ENCODE peak calls at places on chromosomes 6 and 20, in eight cellular contexts. O is lung, E is GM23338, Z is Peyer's patch, L is upper lobe of left lung, S is PC-9, G is tibial artery, Y is breast epithelium. N is an unnamed sample.

GRCh38 chr6:39074486-39074885 is 25.9 kb downstream of the GLP1R start:
- DNase-seq in O (no peak), G (no peak), E (peak; percentile 25), Z (no peak), L (no peak), Y (no peak), S (no peak), N (no peak)

GRCh38 chr20:25056601-25057233 is 1.2 kb downstream of the ACSS1 start:
- DNase-seq in G (peak; percentile 20), Y (no peak), S (no peak), Z (no peak), L (peak; percentile 76), O (no peak), E (no peak), N (no peak)

GRCh38 chr6:153231048-153231635 is 100.1 kb upstream of the RGS17 start:
- DNase-seq in Y (no peak), G (no peak), O (peak; percentile 47), E (peak; percentile 85), L (no peak), S (no peak), Z (no peak), N (no peak)

GRCh38 chr6:17574871-17575560 is 25.1 kb upstream of the FAM8A1 start:
- DNase-seq in Z (no peak), S (no peak), L (no peak), G (no peak), E (no peak), Y (no peak), O (no peak), N (no peak)

GRCh38 chr6:28506807-28507475 is 8.7 kb downstream of the GPX6 start:
- DNase-seq in L (no peak), O (no peak), Z (no peak), E (peak; percentile 45), G (no peak), Y (no peak), S (no peak), N (no peak)

GRCh38 chr20:47318596-47319516 is 37.6 kb downstream of the ZMYND8 start:
- DNase-seq in E (peak; percentile 83), G (peak; percentile 89), Y (peak; percentile 75), O (peak; percentile 91), L (peak; percentile 72), S (peak; percentile 75), Z (peak; percentile 27), N (peak; percentile 75)

GRCh38 chr20:38550274-38550673 is 30.7 kb upstream of the ADIG start:
- DNase-seq in Y (no peak), G (no peak), O (no peak), E (peak; percentile 34), L (no peak), Z (no peak), S (no peak), N (no peak)

GRCh38 chr6:13248053-13248452 is 80.3 kb downstream of the TBC1D7 start:
- DNase-seq in Y (no peak), Z (no peak), S (no peak), L (no peak), E (peak; percentile 47), O (no peak), G (no peak), N (no peak)

GRCh38 chr6:151240861-151241642 is 1.3 kb downstream of the AKAP12 start:
- DNase-seq in L (peak; percentile 87), O (peak; percentile 41), S (peak; percentile 48), Z (no peak), G (peak; percentile 50), Y (no peak), E (peak; percentile 71), N (no peak)

GRCh38 chr20:34621383-34622367 is 55.2 kb downstream of the PIGU start:
- DNase-seq in E (no peak), S (peak; percentile 68), Z (no peak), Y (no peak), O (no peak), L (no peak), G (no peak), N (no peak)

GRCh38 chr20:1882026-1882425 is 13.2 kb upstream of the SIRPA start:
- DNase-seq in Z (no peak), S (no peak), L (no peak), G (no peak), Y (no peak), E (no peak), O (no peak), N (no peak)

GRCh38 chr6:33170176-33171095 is 21.8 kb downstream of the COL11A2 start:
- DNase-seq in Z (no peak), E (no peak), S (no peak), O (no peak), L (no peak), G (no peak), Y (peak; percentile 40), N (no peak)

GRCh38 chr20:51553897-51554504 is 11.5 kb upstream of the NFATC2 start:
- DNase-seq in O (no peak), G (no peak), Y (no peak), L (no peak), S (no peak), E (no peak), Z (no peak), N (no peak)

GRCh38 chr6:82783587-82784253 is 281.9 kb downstream of the UBE3D start:
- DNase-seq in Y (no peak), E (peak; percentile 73), L (no peak), S (no peak), O (no peak), G (no peak), Z (no peak), N (no peak)

GRCh38 chr20:23111944-23112342 is 25.8 kb upstream of the CD93 start:
- DNase-seq in L (no peak), Y (no peak), Z (no peak), S (no peak), G (no peak), E (no peak), O (no peak), N (no peak)

GRCh38 chr6:164130151-164130550 is 715.6 kb downstream of the QKI start:
- DNase-seq in G (no peak), Z (no peak), Y (no peak), S (no peak), E (no peak), O (no peak), L (no peak), N (no peak)

GRCh38 chr6:32444433-32444832 is 4.7 kb downstream of the HLA-DRA start:
- DNase-seq in L (no peak), Z (no peak), E (no peak), Y (no peak), S (no peak), G (no peak), O (no peak), N (no peak)

DNA sequence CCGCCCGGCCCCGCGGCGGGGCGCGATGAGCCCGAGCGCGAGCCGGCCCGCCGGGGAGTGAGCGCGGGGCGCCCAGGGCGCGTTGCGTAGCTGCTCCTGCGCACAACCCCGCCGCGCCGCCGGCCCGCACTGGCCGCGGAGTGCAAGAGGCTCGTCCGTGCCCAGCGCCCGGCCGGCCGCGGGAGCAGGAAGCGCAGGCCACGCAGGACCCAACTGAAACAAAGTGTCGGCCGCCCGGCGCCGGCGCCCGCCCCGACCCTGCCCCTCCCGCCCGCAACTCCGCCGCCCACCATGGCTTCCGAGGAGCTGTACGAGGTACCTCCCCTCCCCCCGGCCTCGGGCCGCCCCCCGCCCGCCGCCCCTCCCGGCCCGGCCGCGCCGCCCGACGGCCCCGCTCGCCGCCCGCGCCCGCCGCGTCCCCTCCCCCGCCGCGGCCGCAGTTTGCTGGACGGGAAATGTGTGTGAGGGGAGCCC is 326 bp downstream of the CDYL start:
- DNase-seq in Y (no peak), L (no peak), G (peak; percentile 37), E (peak; percentile 49), Z (peak; percentile 30), S (no peak), O (no peak), N (no peak)
- H3K27ac ChIP-seq in Y (peak overlapping the region; percentile 94), L (peak overlapping the region; percentile 82), G (peak overlapping the region; percentile 73), E (no peak overlapping the region), Z (peak overlapping the region; percentile 92), S (no peak overlapping the region), O (peak overlapping the region; percentile 82), N (no peak overlapping the region)

DNA sequence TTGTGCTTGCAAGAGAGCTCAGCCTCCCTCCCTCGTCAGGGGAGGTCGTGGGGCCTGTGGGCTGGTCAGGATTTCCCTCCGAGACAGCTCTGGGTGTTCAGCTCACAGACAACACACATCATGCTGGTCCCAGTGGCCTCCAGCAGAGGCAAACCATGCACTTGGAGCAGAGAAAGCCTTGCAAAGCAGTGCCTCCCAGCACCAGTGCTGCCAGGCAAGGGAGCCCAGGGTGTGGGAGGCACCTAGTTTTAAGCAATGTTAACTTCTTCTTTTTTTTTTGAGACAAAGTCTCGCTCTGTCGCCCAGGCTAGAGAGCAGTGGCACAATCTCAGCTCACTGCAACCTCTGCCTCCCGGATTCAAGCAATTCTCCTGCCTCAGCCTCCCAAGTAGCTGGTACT is 34.0 kb upstream of the INSM1 start:
- DNase-seq in L (no peak), Z (peak; percentile 22), O (no peak), Y (no peak), G (no peak), E (no peak), S (no peak), N (no peak)
- TF ChIP-seq CTCF in L (no peak), Z (no peak), O (no peak), Y (no peak), G (no peak), E (no peak), S (no peak), N (no peak)

DNA sequence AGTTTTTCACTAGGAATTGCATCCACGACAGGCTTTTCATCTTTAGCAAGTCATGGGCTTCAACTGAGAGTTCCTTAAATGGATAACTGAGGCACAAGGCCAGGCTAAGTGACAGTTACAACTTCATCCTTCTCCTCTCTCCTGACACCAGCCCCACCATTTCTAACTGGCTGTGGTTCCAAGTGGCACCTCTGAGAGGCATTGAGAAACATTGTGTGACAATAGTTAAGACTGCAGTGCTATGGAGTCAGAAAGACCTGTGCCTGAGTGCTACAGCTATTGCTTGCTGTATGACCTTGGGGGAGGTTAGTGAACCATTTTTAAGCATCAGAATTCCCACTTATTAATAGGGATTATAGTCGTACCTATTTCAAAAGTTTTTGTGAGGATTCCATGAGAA is 26.2 kb upstream of the MLIP start:
- DNase-seq in S (no peak), G (no peak), E (no peak), Y (no peak), Z (no peak), L (no peak), O (no peak), N (no peak)
- H3K4me1 ChIP-seq in S (no peaks in the 10 kb centered on the region), G (no peaks in the 10 kb centered on the region), E (no peaks in the 10 kb centered on the region), Y (no peaks in the 10 kb centered on the region), Z (no peaks in the 10 kb centered on the region), L (no peaks in the 10 kb centered on the region), O (no peaks in the 10 kb centered on the region), N (peaks cover 11% of the 10 kb centered on the region)

GRCh38 chr6:148325316-148326068 is 17.1 kb upstream of the SASH1 start:
- DNase-seq in O (no peak), Z (no peak), Y (no peak), L (no peak), G (no peak), S (peak; percentile 52), E (no peak), N (no peak)

GRCh38 chr6:148328876-148329567 is 13.6 kb upstream of the SASH1 start:
- DNase-seq in L (no peak), S (no peak), E (no peak), Y (no peak), O (no peak), G (no peak), Z (no peak), N (no peak)

GRCh38 chr6:148332088-148332487 is 10.6 kb upstream of the SASH1 start:
- DNase-seq in L (no peak), S (no peak), Y (no peak), Z (no peak), G (no peak), E (no peak), O (no peak), N (no peak)

GRCh38 chr6:148324297-148325007 is 18.2 kb upstream of the SASH1 start:
- DNase-seq in S (peak; percentile 60), G (no peak), O (no peak), Z (no peak), L (no peak), E (no peak), Y (no peak), N (no peak)

GRCh38 chr6:148329568-148330299 is 12.9 kb upstream of the SASH1 start:
- DNase-seq in G (no peak), S (peak; percentile 69), Z (no peak), Y (no peak), L (no peak), O (no peak), E (no peak), N (no peak)
- H3K27ac ChIP-seq in G (peak overlapping the region; percentile 43), S (no peak overlapping the region), Z (no peak overlapping the region), Y (peak overlapping the region; percentile 83), L (no peak overlapping the region), O (peak overlapping the region; percentile 50), E (no peak overlapping the region), N (no peak overlapping the region)